ENCODE peak calls at places on chromosomes 1 and 21, in six cellular contexts. K is stomach, Z is heart right ventricle, H is dorsolateral prefrontal cortex, Y is GM23338, V is fibroblast of lung. E is an unnamed sample.

GRCh38 chr1:37394574-37395464 is 79.6 kb upstream of the ZC3H12A start:
- DNase-seq in K (no peak), Z (no peak), H (no peak), Y (peak), V (no peak), E (no peak)

GRCh38 chr1:236336084-236336483 is 54.3 kb upstream of the ERO1B start:
- DNase-seq in K (no peak), Z (no peak), H (no peak), Y (no peak), V (no peak), E (no peak)

GRCh38 chr1:77948841-77949424 is 29.9 kb downstream of the FUBP1 start:
- DNase-seq in K (no peak), Z (peak), H (no peak), Y (peak), V (peak), E (no peak)

GRCh38 chr1:58773406-58773840 is 10.4 kb downstream of the JUN start:
- DNase-seq in K (peak), Z (peak), H (no peak), Y (no peak), V (peak), E (no peak)

GRCh38 chr1:7229696-7230095 is 444.4 kb downstream of the CAMTA1 start:
- DNase-seq in K (no peak), Z (no peak), H (no peak), Y (no peak), V (peak), E (no peak)

GRCh38 chr21:37220981-37221664 is 46.0 kb downstream of the VPS26C start:
- DNase-seq in K (peak), Z (peak), H (peak), Y (peak), V (peak), E (peak)

GRCh38 chr1:43177691-43178090 is 5.6 kb downstream of the CFAP57 start:
- DNase-seq in K (no peak), Z (no peak), H (no peak), Y (peak), V (no peak), E (no peak)

GRCh38 chr1:70745199-70745598 is 302.4 kb downstream of the PTGER3 start:
- DNase-seq in K (no peak), Z (no peak), H (no peak), Y (peak), V (no peak), E (no peak)

GRCh38 chr1:39539252-39539790 is 37.3 kb downstream of the PABPC4 start:
- DNase-seq in K (peak), Z (peak), H (peak), Y (peak), V (peak), E (no peak)

GRCh38 chr1:83910461-83910860 is 88.5 kb downstream of the TTLL7 start:
- DNase-seq in K (no peak), Z (no peak), H (no peak), Y (no peak), V (peak), E (no peak)

GRCh38 chr1:223886516-223886921 is 40.8 kb upstream of the TP53BP2 start:
- DNase-seq in K (no peak), Z (no peak), H (no peak), Y (no peak), V (no peak), E (no peak)

GRCh38 chr1:203040518-203041275 is 14.4 kb downstream of the PPFIA4 start:
- DNase-seq in K (no peak), Z (no peak), H (no peak), Y (no peak), V (no peak), E (no peak)

GRCh38 chr1:198892065-198892464 is 253.2 kb downstream of the PTPRC start:
- DNase-seq in K (no peak), Z (no peak), H (no peak), Y (peak), V (peak), E (no peak)

GRCh38 chr1:168865850-168866620 is 137.0 kb upstream of the DPT start:
- DNase-seq in K (no peak), Z (no peak), H (no peak), Y (no peak), V (no peak), E (no peak)

GRCh38 chr1:153533689-153534201 is 2.0 kb downstream of the S100A6 start:
- DNase-seq in K (no peak), Z (no peak), H (peak), Y (no peak), V (peak), E (no peak)

DNA sequence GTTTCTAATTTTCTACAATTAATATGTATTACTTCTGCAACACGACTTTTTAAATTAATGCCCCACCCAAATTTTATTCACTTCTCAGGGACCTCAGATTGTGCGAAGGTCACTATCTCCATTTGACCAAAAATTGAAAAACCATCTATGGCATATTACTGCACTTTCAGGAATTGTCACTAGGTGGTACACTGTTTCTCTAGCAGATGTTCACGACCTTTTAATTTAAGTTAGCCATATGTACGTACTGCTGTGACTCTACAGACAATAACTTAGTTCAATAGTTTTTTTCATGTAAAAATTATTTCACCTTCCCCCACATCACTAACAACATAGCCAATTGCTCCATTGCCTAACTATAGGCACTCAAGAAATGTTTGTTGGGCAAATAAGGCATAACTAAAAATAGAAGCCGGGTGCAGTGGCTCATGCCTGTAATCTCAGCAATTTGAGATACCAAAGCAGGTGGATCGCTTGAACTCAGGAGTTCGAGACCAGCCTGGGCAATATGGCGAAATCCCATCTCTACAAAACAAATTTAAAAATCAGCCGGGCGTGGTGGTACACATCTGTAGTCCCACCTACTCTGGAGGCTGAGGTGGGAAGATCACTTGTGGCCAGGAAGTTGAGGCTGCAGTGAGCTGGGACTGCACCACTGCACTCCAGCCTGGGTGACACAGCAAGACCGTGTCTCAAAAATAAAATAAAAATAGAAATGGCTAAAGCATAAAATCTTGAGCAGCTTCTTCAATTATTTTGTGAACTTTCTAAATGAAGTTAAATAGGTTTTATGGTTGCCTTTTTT is 75.7 kb upstream of the PKN2 start:
- DNase-seq in K (no peak), Z (no peak), H (no peak), Y (peak), V (peak), E (no peak)
- TF ChIP-seq CTCF in K (no peak), Z (peak), H (peak), Y (peak), V (peak), E (no peak)

DNA sequence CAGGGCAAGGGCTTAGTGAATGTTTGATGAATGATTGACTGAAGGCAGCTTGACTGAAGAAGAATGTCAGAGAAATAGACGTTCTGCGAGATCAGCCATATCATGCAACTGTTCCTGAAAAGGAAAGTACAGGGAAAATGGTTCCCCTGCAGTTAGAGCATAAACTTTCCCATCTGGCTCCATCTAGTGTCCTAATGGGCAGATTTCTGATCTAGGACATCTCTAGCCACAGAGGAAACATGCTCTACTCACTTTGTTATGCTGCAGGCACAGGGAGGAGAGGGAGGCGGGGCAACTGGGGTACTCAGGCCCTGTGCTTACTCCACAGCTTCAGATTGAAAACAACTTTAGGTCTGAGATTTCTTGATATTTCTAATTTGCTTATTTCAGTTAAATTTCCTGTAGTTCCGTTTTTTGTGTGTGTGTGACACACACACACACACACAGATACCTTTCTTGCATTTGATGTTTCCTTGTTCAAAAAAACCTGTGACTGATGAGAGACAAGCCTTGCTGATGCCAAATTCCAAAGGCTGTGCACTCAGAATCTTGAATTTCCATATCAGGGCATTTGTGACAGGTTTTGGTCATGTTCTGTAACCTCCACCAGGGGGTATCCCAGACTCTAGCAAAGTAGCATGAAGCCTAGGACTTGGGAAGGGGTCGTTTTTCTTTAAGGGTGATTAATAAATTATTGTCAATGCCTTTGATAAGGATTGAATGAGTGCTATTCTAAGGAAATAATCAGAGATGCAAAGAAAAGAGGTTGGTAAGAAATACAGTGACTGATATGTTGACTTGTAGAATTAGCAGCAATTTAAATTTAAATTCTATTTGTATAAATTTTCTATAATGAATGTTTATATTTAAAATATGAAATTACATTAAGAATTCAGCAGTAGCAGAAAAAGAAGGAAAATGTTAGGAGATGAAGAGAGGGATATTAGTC is 139.7 kb upstream of the BEND5 start:
- DNase-seq in K (no peak), Z (no peak), H (no peak), Y (peak), V (peak), E (no peak)
- TF ChIP-seq CTCF in K (no peak), Z (no peak), H (peak), Y (peak), V (peak), E (no peak)

GRCh38 chr1:110638062-110638461 is 31.9 kb upstream of the KCNA2 start:
- DNase-seq in K (no peak), Z (no peak), H (no peak), Y (peak), V (no peak), E (no peak)
- TF ChIP-seq CTCF in K (no peak), Z (no peak), H (no peak), Y (no peak), V (no peak), E (no peak)

GRCh38 chr1:8374356-8374755 is 56.4 kb downstream of the SLC45A1 start:
- DNase-seq in K (no peak), Z (no peak), H (no peak), Y (no peak), V (peak), E (no peak)

GRCh38 chr1:8376358-8376840 is 58.5 kb downstream of the SLC45A1 start:
- DNase-seq in K (no peak), Z (no peak), H (no peak), Y (no peak), V (no peak), E (no peak)

GRCh38 chr1:8373547-8374270 is 55.8 kb downstream of the SLC45A1 start:
- DNase-seq in K (peak), Z (peak), H (peak), Y (peak), V (peak), E (no peak)

GRCh38 chr1:8377382-8377928 is 59.5 kb downstream of the SLC45A1 start:
- DNase-seq in K (no peak), Z (no peak), H (no peak), Y (no peak), V (no peak), E (no peak)

DNA sequence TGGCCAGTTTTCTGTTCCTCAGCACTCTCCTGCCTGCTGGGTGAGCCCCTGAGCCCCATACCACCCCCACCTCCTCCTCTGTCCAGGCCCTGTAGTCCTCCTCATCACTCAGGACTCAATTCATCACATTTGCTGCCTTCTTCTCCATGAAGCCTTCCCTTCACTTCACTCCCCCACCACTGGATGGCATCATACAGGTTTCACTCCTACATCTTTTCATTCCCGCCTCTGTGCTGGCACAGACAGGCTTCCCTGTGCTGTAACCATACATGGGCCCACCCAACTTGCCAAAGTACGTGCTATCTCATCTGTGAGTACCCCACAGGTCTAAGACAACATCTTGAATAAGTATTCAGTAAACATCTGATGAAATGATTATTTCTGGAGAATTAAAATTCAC is 56.9 kb downstream of the SLC45A1 start:
- DNase-seq in K (peak), Z (peak), H (no peak), Y (peak), V (peak), E (no peak)
- TF ChIP-seq CTCF in K (no peak), Z (peak), H (peak), Y (peak), V (peak), E (no peak)

E was measured in natural killer cell.